ENCODE peak calls at places on chromosome 9, in five cellular contexts. X, B, K, O and E are unnamed samples.
A peak's percentile ranks its signal among the peaks of the same experiment; 100 is the strongest.

GRCh38 chr9:100011062-100011681 is 87.6 kb downstream of the ERP44 start:
- DNase-seq in X (peak; percentile 57), B (no peak), K (no peak), O (no peak), E (no peak)

GRCh38 chr9:13143281-13143680 is 136.2 kb downstream of the MPDZ start:
- DNase-seq in X (no peak), B (no peak), K (no peak), O (no peak), E (no peak)

GRCh38 chr9:122777935-122778671 is 10.6 kb upstream of the OR5C1 start:
- DNase-seq in X (no peak), B (no peak), K (no peak), O (no peak), E (no peak)

GRCh38 chr9:87859786-87860185 is 22.9 kb upstream of the SPATA31E1 start:
- DNase-seq in X (no peak), B (no peak), K (no peak), O (no peak), E (no peak)

GRCh38 chr9:91207889-91208651 is 153.6 kb downstream of the AUH start:
- DNase-seq in X (peak; percentile 81), B (no peak), K (no peak), O (no peak), E (no peak)

GRCh38 chr9:26904671-26905070 is 12.1 kb upstream of the CAAP1 start:
- DNase-seq in X (no peak), B (no peak), K (no peak), O (no peak), E (no peak)

GRCh38 chr9:34540826-34541225 is 18.0 kb upstream of the ENHO start:
- DNase-seq in X (no peak), B (no peak), K (no peak), O (no peak), E (no peak)

GRCh38 chr9:89802809-89803355 is 198.1 kb downstream of the GADD45G start:
- DNase-seq in X (no peak), B (no peak), K (peak; percentile 54), O (no peak), E (peak; percentile 75)

GRCh38 chr9:115672477-115673316 is 480.9 kb upstream of the PAPPA start:
- DNase-seq in X (no peak), B (no peak), K (no peak), O (no peak), E (no peak)

GRCh38 chr9:94110821-94111252 is 26.6 kb downstream of the PTPDC1 start:
- DNase-seq in X (no peak), B (no peak), K (no peak), O (no peak), E (no peak)

GRCh38 chr9:94111446-94111845 is 27.2 kb downstream of the PTPDC1 start:
- DNase-seq in X (no peak), B (no peak), K (no peak), O (no peak), E (no peak)

GRCh38 chr9:94108584-94108983 is 24.3 kb downstream of the PTPDC1 start:
- DNase-seq in X (no peak), B (no peak), K (no peak), O (no peak), E (no peak)

GRCh38 chr9:94112716-94113465 is 28.6 kb downstream of the PTPDC1 start:
- DNase-seq in X (no peak), B (no peak), K (no peak), O (no peak), E (no peak)
- H3K4me1 ChIP-seq in X (no peaks in the 10 kb centered on the region), B (no peaks in the 10 kb centered on the region), K (no peaks in the 10 kb centered on the region), O (no peaks in the 10 kb centered on the region), E (no peaks in the 10 kb centered on the region)

GRCh38 chr9:109229682-109230081 is 62.6 kb upstream of the FRRS1L start:
- DNase-seq in X (no peak), B (no peak), K (no peak), O (no peak), E (no peak)
- H3K4me3 ChIP-seq in X (no peak overlapping the region), B (no peak overlapping the region), K (no peak overlapping the region), O (no peak overlapping the region), E (no peak overlapping the region)

GRCh38 chr9:38022203-38022602 is 46.8 kb downstream of the SHB start:
- DNase-seq in X (no peak), B (no peak), K (no peak), O (no peak), E (no peak)
- H3K4me1 ChIP-seq in X (no peaks in the 10 kb centered on the region), B (peaks cover 7% of the 10 kb centered on the region), K (peaks cover 37% of the 10 kb centered on the region), O (peaks cover 69% of the 10 kb centered on the region), E (peaks cover 67% of the 10 kb centered on the region)

DNA sequence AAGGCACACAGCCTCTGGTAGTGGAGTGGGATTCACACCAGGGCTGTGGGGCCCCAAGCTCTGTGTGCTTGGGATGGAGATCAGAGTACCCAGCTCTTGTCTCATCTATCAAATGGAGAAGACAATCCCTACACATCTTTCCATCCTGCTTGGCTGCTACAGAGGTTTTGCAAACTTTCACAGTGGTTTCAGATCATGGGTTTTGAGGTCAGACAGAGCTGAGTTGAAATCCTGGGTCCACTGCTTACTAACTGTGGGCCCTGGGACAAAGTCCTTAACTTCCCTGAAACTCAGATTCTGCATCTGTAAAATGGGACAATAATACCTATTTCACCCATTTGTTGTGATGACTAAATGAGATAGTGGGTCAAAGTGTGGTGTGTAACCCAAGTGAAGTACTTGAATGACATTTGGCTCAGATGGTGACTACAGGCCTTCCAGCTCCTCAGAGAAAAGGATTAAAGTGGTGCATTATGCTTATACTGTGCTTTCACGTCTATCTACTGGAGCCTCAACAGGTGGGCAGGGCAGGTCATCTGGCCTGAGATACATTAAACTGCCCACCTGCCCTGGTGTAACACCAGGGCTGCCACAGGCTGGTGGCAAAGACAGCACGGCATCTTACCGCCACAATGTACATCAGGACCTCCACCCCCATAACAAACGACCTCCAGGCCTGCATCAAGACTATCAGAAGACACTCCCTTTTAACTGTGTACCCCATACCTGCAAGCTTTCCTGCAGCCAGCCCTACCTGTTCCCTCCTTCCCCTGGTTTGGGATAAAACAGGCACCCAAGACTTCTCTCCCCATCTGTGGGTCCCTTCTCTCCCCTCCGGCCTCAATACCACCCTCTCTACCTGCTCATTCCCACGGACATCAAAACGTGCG is 774 bp upstream of the TRAF1 start:
- DNase-seq in X (no peak), B (no peak), K (no peak), O (no peak), E (no peak)
- H3K4me3 ChIP-seq in X (no peak overlapping the region), B (no peak overlapping the region), K (no peak overlapping the region), O (no peak overlapping the region), E (no peak overlapping the region)

DNA sequence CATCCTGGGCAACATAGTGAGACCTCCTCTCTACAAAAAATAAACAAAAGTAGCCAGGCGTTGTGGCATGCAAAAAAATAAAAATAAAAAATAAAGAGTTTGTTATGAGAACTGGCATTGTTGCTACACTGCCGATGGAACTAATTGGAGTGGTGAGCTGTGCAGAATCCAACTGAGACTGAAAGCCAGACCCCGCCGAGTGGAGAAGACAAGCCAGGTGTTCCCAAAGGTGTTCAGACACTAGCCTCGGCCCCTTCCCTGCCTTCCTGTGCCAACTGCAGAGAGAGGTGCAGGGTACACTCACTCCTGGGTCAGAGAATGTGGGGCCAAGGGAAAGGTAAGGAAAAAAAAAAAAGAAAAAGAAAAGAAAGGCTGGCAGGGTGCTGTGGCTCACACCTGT is 37.7 kb upstream of the WDR38 start:
- DNase-seq in X (no peak), B (no peak), K (no peak), O (no peak), E (no peak)
- H3K4me1 ChIP-seq in X (no peaks in the 10 kb centered on the region), B (no peaks in the 10 kb centered on the region), K (no peaks in the 10 kb centered on the region), O (no peaks in the 10 kb centered on the region), E (no peaks in the 10 kb centered on the region)

GRCh38 chr9:136091582-136092352 is 3.3 kb downstream of the NACC2 start:
- DNase-seq in X (no peak), B (no peak), K (no peak), O (no peak), E (no peak)

GRCh38 chr9:136092353-136092650 is 2.8 kb downstream of the NACC2 start:
- DNase-seq in X (no peak), B (peak; percentile 29), K (no peak), O (no peak), E (no peak)

GRCh38 chr9:136093995-136094881 is 851 bp downstream of the NACC2 start:
- DNase-seq in X (peak; percentile 65), B (peak; percentile 77), K (peak; percentile 81), O (peak; percentile 77), E (peak; percentile 41)

GRCh38 chr9:136093331-136093986 is 1.6 kb downstream of the NACC2 start:
- DNase-seq in X (peak; percentile 37), B (peak; percentile 63), K (no peak), O (no peak), E (no peak)

DNA sequence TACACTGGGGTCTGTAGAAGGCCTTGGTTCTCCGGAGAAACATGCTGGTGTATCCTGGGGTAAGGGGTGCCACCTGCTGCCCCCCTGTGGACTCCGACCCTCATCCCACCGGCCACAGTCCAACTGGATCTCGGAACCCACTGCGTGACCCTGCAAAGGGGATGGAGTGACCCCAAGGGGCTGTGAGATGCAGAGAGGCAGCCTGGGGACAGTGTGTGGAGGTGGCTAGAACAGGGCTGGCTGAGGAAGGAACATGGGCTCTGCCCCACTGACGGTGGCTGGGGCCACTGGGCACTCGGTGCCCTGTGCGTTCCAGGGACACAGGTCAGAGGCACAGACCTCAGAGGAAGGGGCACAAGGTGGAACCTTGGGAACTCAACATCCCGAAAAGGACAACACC is 2.3 kb downstream of the NACC2 start:
- DNase-seq in X (no peak), B (no peak), K (no peak), O (no peak), E (no peak)
- H3K4me3 ChIP-seq in X (no peak overlapping the region), B (no peak overlapping the region), K (peak overlapping the region; percentile 82), O (no peak overlapping the region), E (no peak overlapping the region)

GRCh38 chr9:133824106-133824801 is 86.1 kb upstream of the SARDH start:
- DNase-seq in X (no peak), B (no peak), K (no peak), O (no peak), E (no peak)

GRCh38 chr9:133823189-133824105 is 85.3 kb upstream of the SARDH start:
- DNase-seq in X (no peak), B (no peak), K (no peak), O (no peak), E (no peak)

GRCh38 chr9:133822439-133823065 is 84.4 kb upstream of the SARDH start:
- DNase-seq in X (no peak), B (no peak), K (no peak), O (no peak), E (no peak)

GRCh38 chr9:133819923-133820322 is 81.8 kb upstream of the SARDH start:
- DNase-seq in X (no peak), B (no peak), K (no peak), O (no peak), E (no peak)

GRCh38 chr9:133821606-133822438 is 83.7 kb upstream of the SARDH start:
- DNase-seq in X (no peak), B (no peak), K (no peak), O (no peak), E (no peak)
- H3K4me1 ChIP-seq in X (no peaks in the 10 kb centered on the region), B (no peaks in the 10 kb centered on the region), K (peaks cover 9% of the 10 kb centered on the region), O (peaks cover 13% of the 10 kb centered on the region), E (no peaks in the 10 kb centered on the region)

DNA sequence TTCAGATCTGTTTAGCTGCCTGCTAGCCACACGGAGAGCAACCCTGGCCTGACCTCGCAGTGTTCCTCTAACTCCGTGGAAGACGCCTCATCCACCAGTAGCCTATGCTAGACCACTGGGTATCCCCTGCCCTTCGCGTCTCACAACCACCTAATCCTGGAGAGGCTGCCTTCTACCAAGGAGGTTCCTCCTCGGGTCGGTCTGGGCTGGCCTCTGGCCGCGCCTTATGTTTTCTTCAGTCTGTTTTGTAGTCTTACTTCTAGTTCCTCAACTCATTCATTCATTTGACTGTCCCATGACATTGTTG is 1.6 kb upstream of the TPM2 start:
- DNase-seq in X (peak; percentile 12), B (no peak), K (no peak), O (no peak), E (no peak)
- H3K4me3 ChIP-seq in X (peak overlapping the region; percentile 58), B (peak overlapping the region; percentile 44), K (peak overlapping the region; percentile 71), O (peak overlapping the region; percentile 55), E (peak overlapping the region; percentile 76)